ENCODE peak calls at places on chromosomes 12 and 14, in seven cellular contexts. S, Y, B, A, V, J and E are unnamed samples.

GRCh38 chr12:104748356-104748755 is 209.7 kb downstream of the SLC41A2 start:
- DNase-seq in S (no peak), Y (no peak), B (no peak), A (peak; percentile 71), V (no peak), J (no peak), E (no peak)

GRCh38 chr14:78530078-78530477 is 359.9 kb downstream of the NRXN3 start:
- DNase-seq in S (no peak), Y (no peak), B (peak; percentile 14), A (no peak), V (peak; percentile 13), J (no peak), E (no peak)

GRCh38 chr12:131947482-131948027 is 2.2 kb upstream of the EP400 start:
- DNase-seq in S (no peak), Y (no peak), B (no peak), A (no peak), V (no peak), J (no peak), E (no peak)

GRCh38 chr14:85528080-85528881 is 1.7 kb upstream of the FLRT2 start:
- DNase-seq in S (no peak), Y (no peak), B (peak; percentile 95), A (peak; percentile 54), V (peak; percentile 96), J (no peak), E (no peak)

GRCh38 chr14:64857979-64858740 is 21.5 kb downstream of the SPTB start:
- DNase-seq in S (no peak), Y (no peak), B (no peak), A (no peak), V (no peak), J (no peak), E (no peak)

GRCh38 chr14:79408696-79409095 is 802.6 kb downstream of the DIO2 start:
- DNase-seq in S (no peak), Y (no peak), B (no peak), A (no peak), V (peak; percentile 23), J (no peak), E (no peak)

GRCh38 chr12:14188761-14189160 is 176.7 kb upstream of the ATF7IP start:
- DNase-seq in S (no peak), Y (no peak), B (no peak), A (no peak), V (no peak), J (no peak), E (no peak)

GRCh38 chr14:72610096-72610830 is 283.6 kb downstream of the DPF3 start:
- DNase-seq in S (no peak), Y (no peak), B (no peak), A (no peak), V (no peak), J (no peak), E (no peak)

GRCh38 chr14:58849609-58850008 is 211.8 kb downstream of the DACT1 start:
- DNase-seq in S (no peak), Y (no peak), B (no peak), A (no peak), V (no peak), J (no peak), E (no peak)

GRCh38 chr12:22039361-22039760 is 6.7 kb upstream of the CMAS start:
- DNase-seq in S (no peak), Y (no peak), B (no peak), A (no peak), V (no peak), J (no peak), E (no peak)

GRCh38 chr12:1319215-1319614 is 275.2 kb downstream of the FBXL14 start:
- DNase-seq in S (no peak), Y (no peak), B (peak; percentile 54), A (no peak), V (peak; percentile 52), J (no peak), E (no peak)

GRCh38 chr12:121167232-121167820 is 34.6 kb downstream of the P2RX7 start:
- DNase-seq in S (no peak), Y (no peak), B (peak; percentile 43), A (no peak), V (peak; percentile 43), J (no peak), E (no peak)

GRCh38 chr12:7555752-7556151 is 52.2 kb upstream of the CD163 start:
- DNase-seq in S (no peak), Y (no peak), B (peak; percentile 36), A (no peak), V (peak; percentile 89), J (no peak), E (no peak)

GRCh38 chr12:79674629-79675028 is 16.1 kb downstream of the PAWR start:
- DNase-seq in S (no peak), Y (no peak), B (no peak), A (no peak), V (peak; percentile 55), J (no peak), E (no peak)

DNA sequence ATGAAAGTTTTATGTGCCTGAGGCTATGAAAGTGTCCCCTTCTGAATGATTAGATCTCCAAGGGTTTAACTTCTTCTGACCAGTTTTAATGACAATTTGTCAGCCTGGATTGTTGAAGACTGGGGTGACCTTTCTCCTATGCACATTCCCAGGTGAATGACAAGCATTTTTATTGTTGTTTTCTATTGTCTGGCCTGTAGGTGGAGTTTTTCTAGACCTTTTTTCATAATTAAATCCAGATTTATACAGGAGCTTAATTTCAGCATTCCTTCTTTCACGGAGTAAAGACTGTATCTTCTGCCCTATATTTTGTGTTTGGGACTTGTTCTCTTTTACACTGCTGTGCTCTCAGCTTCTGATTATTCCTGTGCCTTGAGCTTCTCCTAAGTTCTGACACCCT is 125.0 kb upstream of the FAR2 start:
- DNase-seq in S (no peak), Y (no peak), B (no peak), A (no peak), V (no peak), J (no peak), E (no peak)
- TF ChIP-seq CTCF in S (no peak), Y (no peak), B (peak; percentile 38), A (no peak), V (peak; percentile 38), J (no peak), E (peak; percentile 21)

DNA sequence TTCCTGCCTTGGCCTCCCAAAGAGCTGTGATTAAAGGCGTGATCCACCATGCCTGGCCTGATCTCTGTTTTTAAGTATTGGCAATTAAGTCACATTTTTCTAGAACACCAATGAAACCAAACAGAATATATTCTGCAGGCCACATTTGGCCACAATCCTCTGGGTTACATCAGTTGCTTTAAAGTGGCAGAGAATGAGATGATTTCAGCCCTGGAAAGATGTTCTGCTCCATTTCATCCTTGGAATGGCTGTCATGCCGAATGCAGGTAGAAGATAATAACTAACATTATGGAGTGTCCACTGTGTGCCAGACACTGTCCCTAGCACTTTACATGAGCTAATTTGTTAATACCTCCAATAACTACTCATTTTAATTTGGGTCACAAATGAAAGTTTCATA is 154.4 kb downstream of the PTPN11 start:
- DNase-seq in S (no peak), Y (no peak), B (no peak), A (no peak), V (no peak), J (no peak), E (no peak)
- H3K4me3 ChIP-seq in S (no peak overlapping the region), Y (no peak overlapping the region), B (no peak overlapping the region), A (no peak overlapping the region), V (no peak overlapping the region), J (no peak overlapping the region), E (no peak overlapping the region)

GRCh38 chr12:65606008-65606766 is 218.1 kb upstream of the HMGA2 start:
- DNase-seq in S (no peak), Y (no peak), B (no peak), A (no peak), V (no peak), J (no peak), E (no peak)

GRCh38 chr12:65602191-65602578 is 222.1 kb upstream of the HMGA2 start:
- DNase-seq in S (no peak), Y (no peak), B (peak; percentile 60), A (no peak), V (no peak), J (no peak), E (no peak)

GRCh38 chr12:65603428-65604351 is 220.6 kb upstream of the HMGA2 start:
- DNase-seq in S (peak; percentile 18), Y (no peak), B (peak; percentile 87), A (no peak), V (peak; percentile 93), J (no peak), E (no peak)

GRCh38 chr12:65605019-65605418 is 219.3 kb upstream of the HMGA2 start:
- DNase-seq in S (no peak), Y (no peak), B (peak; percentile 48), A (no peak), V (peak; percentile 53), J (no peak), E (no peak)

GRCh38 chr12:65602579-65603295 is 221.5 kb upstream of the HMGA2 start:
- DNase-seq in S (peak; percentile 75), Y (peak; percentile 3), B (peak; percentile 97), A (peak; percentile 68), V (peak; percentile 98), J (no peak), E (peak; percentile 2)
- TF ChIP-seq CTCF in S (peak; percentile 81), Y (peak; percentile 70), B (peak; percentile 82), A (peak; percentile 47), V (peak; percentile 88), J (peak; percentile 56), E (peak; percentile 62)

DNA sequence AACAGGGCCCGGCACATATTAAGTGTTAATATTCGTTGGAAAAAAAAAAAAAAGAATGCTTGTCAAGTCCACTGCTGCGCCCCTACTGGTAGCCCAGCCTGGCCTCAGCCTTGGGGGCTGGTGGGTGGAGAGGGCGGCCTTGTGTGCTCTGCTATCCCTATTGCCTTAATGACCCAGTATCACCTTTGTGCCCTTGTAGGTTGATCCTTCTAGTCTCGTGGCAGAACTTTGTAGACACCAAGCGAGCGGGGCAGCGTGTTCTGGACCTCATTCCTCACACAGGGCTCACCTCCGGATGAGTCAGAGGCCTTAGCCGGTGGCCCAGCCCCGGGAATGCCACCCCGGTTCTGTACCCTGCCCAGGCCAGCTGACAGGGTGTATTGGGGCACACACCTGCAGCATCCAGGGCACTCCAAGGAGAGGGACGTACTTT is 1.8 kb upstream of the RCOR1 start:
- DNase-seq in S (no peak), Y (no peak), B (peak; percentile 61), A (peak; percentile 73), V (peak; percentile 54), J (no peak), E (no peak)
- H3K4me3 ChIP-seq in S (peak overlapping the region; percentile 99), Y (peak overlapping the region; percentile 83), B (peak overlapping the region; percentile 70), A (peak overlapping the region; percentile 85), V (peak overlapping the region; percentile 75), J (no peak overlapping the region), E (peak overlapping the region; percentile 88)

GRCh38 chr12:85424581-85425348 is 144.7 kb downstream of the ALX1 start:
- DNase-seq in S (no peak), Y (peak; percentile 54), B (peak; percentile 50), A (no peak), V (peak; percentile 63), J (no peak), E (peak; percentile 37)
- TF ChIP-seq CTCF in S (peak; percentile 37), Y (peak; percentile 61), B (peak; percentile 52), A (no peak), V (peak; percentile 60), J (peak; percentile 41), E (peak; percentile 53)